ENCODE peak calls at places on chromosomes 4 and X, in four cellular contexts. One of them, this sample, is unnamed.

GRCh38 chr4:75623036-75623435 is 7.3 kb downstream of the CDKL2 start:
- DNase-seq in T-helper 9 cell: no peak
- DNase-seq in hippocampal formation: no peak
- DNase-seq in uterus: no peak
- DNase-seq in this sample: no peak

GRCh38 chr4:1402516-1403101 is 3.6 kb downstream of the NKX1-1 start:
- DNase-seq in T-helper 9 cell: no peak
- DNase-seq in hippocampal formation: no peak
- DNase-seq in uterus: no peak
- DNase-seq in this sample: no peak

GRCh38 chr4:26862381-26862915 is 1.8 kb downstream of the STIM2 start:
- DNase-seq in T-helper 9 cell: no peak
- DNase-seq in hippocampal formation: no peak
- DNase-seq in uterus: no peak
- DNase-seq in this sample: no peak

GRCh38 chr4:69054578-69055200 is 41.6 kb upstream of the UGT2B7 start:
- DNase-seq in T-helper 9 cell: no peak
- DNase-seq in hippocampal formation: no peak
- DNase-seq in uterus: no peak
- DNase-seq in this sample: no peak

GRCh38 chr4:177728361-177729152 is 286.3 kb upstream of the AGA start:
- DNase-seq in T-helper 9 cell: no peak
- DNase-seq in hippocampal formation: no peak
- DNase-seq in uterus: no peak
- DNase-seq in this sample: no peak

GRCh38 chr4:181528570-181529184 is 714.5 kb upstream of the TENM3 start:
- DNase-seq in T-helper 9 cell: no peak
- DNase-seq in hippocampal formation: peak; percentile 64
- DNase-seq in uterus: no peak
- DNase-seq in this sample: peak; percentile 23

GRCh38 chr4:14504162-14504561 is 498.1 kb upstream of the CPEB2 start:
- DNase-seq in T-helper 9 cell: no peak
- DNase-seq in hippocampal formation: no peak
- DNase-seq in uterus: no peak
- DNase-seq in this sample: no peak

GRCh38 chr4:138111462-138112000 is 130.6 kb downstream of the SLC7A11 start:
- DNase-seq in T-helper 9 cell: no peak
- DNase-seq in hippocampal formation: no peak
- DNase-seq in uterus: no peak
- DNase-seq in this sample: no peak

GRCh38 chrX:50638123-50638522 is 167.5 kb upstream of the DGKK start:
- DNase-seq in T-helper 9 cell: no peak
- DNase-seq in hippocampal formation: no peak
- DNase-seq in uterus: peak; percentile 30
- DNase-seq in this sample: no peak

GRCh38 chrX:46117234-46117633 is 428.0 kb downstream of the ZNF674 start:
- DNase-seq in T-helper 9 cell: no peak
- DNase-seq in hippocampal formation: no peak
- DNase-seq in uterus: no peak
- DNase-seq in this sample: no peak

GRCh38 chr4:77662396-77662795 is 56.8 kb downstream of the CXCL13 start:
- DNase-seq in T-helper 9 cell: no peak
- DNase-seq in hippocampal formation: no peak
- DNase-seq in uterus: no peak
- DNase-seq in this sample: no peak

GRCh38 chr4:126558596-126558995 is 1074.2 kb upstream of the INTU start:
- DNase-seq in T-helper 9 cell: no peak
- DNase-seq in hippocampal formation: no peak
- DNase-seq in uterus: no peak
- DNase-seq in this sample: no peak

GRCh38 chr4:41712413-41712812 is 36.1 kb downstream of the PHOX2B start:
- DNase-seq in T-helper 9 cell: no peak
- DNase-seq in hippocampal formation: no peak
- DNase-seq in uterus: no peak
- DNase-seq in this sample: no peak

GRCh38 chr4:961651-962230 is 11.6 kb downstream of the DGKQ start:
- DNase-seq in T-helper 9 cell: no peak
- DNase-seq in hippocampal formation: no peak
- DNase-seq in uterus: no peak
- DNase-seq in this sample: no peak

GRCh38 chrX:24079405-24079804 is 24.6 kb downstream of the EIF2S3 start:
- DNase-seq in T-helper 9 cell: no peak
- DNase-seq in hippocampal formation: no peak
- DNase-seq in uterus: no peak
- DNase-seq in this sample: no peak

GRCh38 chrX:53320543-53321215 is 39.3 kb upstream of the IQSEC2 start:
- DNase-seq in T-helper 9 cell: no peak
- DNase-seq in hippocampal formation: no peak
- DNase-seq in uterus: no peak
- DNase-seq in this sample: no peak

GRCh38 chr4:69984030-69984443 is 11.7 kb upstream of the STATH start:
- DNase-seq in T-helper 9 cell: no peak
- DNase-seq in hippocampal formation: no peak
- DNase-seq in uterus: no peak
- DNase-seq in this sample: peak; percentile 20

GRCh38 chr4:24404281-24404680 is 180.1 kb downstream of the DHX15 start:
- DNase-seq in T-helper 9 cell: no peak
- DNase-seq in hippocampal formation: no peak
- DNase-seq in uterus: no peak
- DNase-seq in this sample: no peak

GRCh38 chr4:25441519-25442117 is 64.6 kb downstream of the ANAPC4 start:
- DNase-seq in T-helper 9 cell: no peak
- DNase-seq in hippocampal formation: peak; percentile 28
- DNase-seq in uterus: no peak
- DNase-seq in this sample: peak; percentile 6

GRCh38 chr4:889516-889915 is 42.6 kb downstream of the GAK start:
- DNase-seq in T-helper 9 cell: no peak
- DNase-seq in hippocampal formation: no peak
- DNase-seq in uterus: no peak
- DNase-seq in this sample: no peak

GRCh38 chrX:72100824-72101351 is 30.8 kb downstream of the RTL5 start:
- DNase-seq in T-helper 9 cell: peak; percentile 65
- DNase-seq in hippocampal formation: no peak
- DNase-seq in uterus: no peak
- DNase-seq in this sample: no peak

GRCh38 chr4:175947117-175947722 is 118.4 kb upstream of the WDR17 start:
- DNase-seq in T-helper 9 cell: no peak
- DNase-seq in hippocampal formation: no peak
- DNase-seq in uterus: no peak
- DNase-seq in this sample: no peak

GRCh38 chr4:102761478-102761790 is 666 bp upstream of the MANBA start:
- DNase-seq in T-helper 9 cell: no peak
- DNase-seq in hippocampal formation: peak; percentile 58
- DNase-seq in uterus: no peak
- DNase-seq in this sample: no peak

GRCh38 chrX:64570204-64570603 is 175.0 kb upstream of the MTMR8 start:
- DNase-seq in T-helper 9 cell: no peak
- DNase-seq in hippocampal formation: no peak
- DNase-seq in uterus: no peak
- DNase-seq in this sample: no peak

GRCh38 chrX:124033821-124034220 is 72.3 kb downstream of the STAG2 start:
- DNase-seq in T-helper 9 cell: no peak
- DNase-seq in hippocampal formation: no peak
- DNase-seq in uterus: no peak
- DNase-seq in this sample: no peak

GRCh38 chr4:165199286-165199685 is 8.1 kb upstream of the KLHL2 start:
- DNase-seq in T-helper 9 cell: no peak
- DNase-seq in hippocampal formation: no peak
- DNase-seq in uterus: no peak
- DNase-seq in this sample: no peak

GRCh38 chrX:105051364-105051763 is 169.1 kb downstream of the TEX13A start:
- DNase-seq in T-helper 9 cell: no peak
- DNase-seq in hippocampal formation: no peak
- DNase-seq in uterus: no peak
- DNase-seq in this sample: no peak

GRCh38 chr4:113636438-113636818 is 125.1 kb downstream of the CAMK2D start:
- DNase-seq in T-helper 9 cell: no peak
- DNase-seq in hippocampal formation: no peak
- DNase-seq in uterus: no peak
- DNase-seq in this sample: no peak

GRCh38 chr4:158809611-158810486 is 41.0 kb downstream of the FNIP2 start:
- DNase-seq in T-helper 9 cell: no peak
- DNase-seq in hippocampal formation: no peak
- DNase-seq in uterus: no peak
- DNase-seq in this sample: no peak

GRCh38 chrX:72620550-72621145 is 48.0 kb upstream of the HDAC8 start:
- DNase-seq in T-helper 9 cell: no peak
- DNase-seq in hippocampal formation: no peak
- DNase-seq in uterus: peak; percentile 72
- DNase-seq in this sample: no peak

GRCh38 chr4:73222466-73223257 is 35.9 kb downstream of the ANKRD17 start:
- DNase-seq in T-helper 9 cell: peak; percentile 27
- DNase-seq in hippocampal formation: peak; percentile 47
- DNase-seq in uterus: peak; percentile 68
- DNase-seq in this sample: peak; percentile 48

GRCh38 chr4:162285753-162286152 is 122.0 kb upstream of the FSTL5 start:
- DNase-seq in T-helper 9 cell: no peak
- DNase-seq in hippocampal formation: no peak
- DNase-seq in uterus: no peak
- DNase-seq in this sample: no peak

GRCh38 chr4:44257461-44257860 is 191.1 kb downstream of the KCTD8 start:
- DNase-seq in T-helper 9 cell: no peak
- DNase-seq in hippocampal formation: no peak
- DNase-seq in uterus: no peak
- DNase-seq in this sample: no peak

GRCh38 chrX:85109235-85109634 is 105.6 kb downstream of the APOOL start:
- DNase-seq in T-helper 9 cell: no peak
- DNase-seq in hippocampal formation: no peak
- DNase-seq in uterus: no peak
- DNase-seq in this sample: no peak

GRCh38 chrX:38462257-38462656 is 99.1 kb upstream of the TSPAN7 start:
- DNase-seq in T-helper 9 cell: no peak
- DNase-seq in hippocampal formation: no peak
- DNase-seq in uterus: no peak
- DNase-seq in this sample: no peak